ENCODE peak calls at places on chromosome 6, in five cellular contexts. M is cardiac muscle cell, P is neural crest cell, F is AG04450, J is lower lobe of right lung. I is an unnamed sample.

GRCh38 chr6:125363010-125363359 is 61.2 kb upstream of the HDDC2 start:
- DNase-seq in M (no peak), P (no peak), F (no peak), J (no peak), I (no peak)

GRCh38 chr6:149696904-149697303 is 21.0 kb downstream of the LATS1 start:
- DNase-seq in M (no peak), P (no peak), F (no peak), J (no peak), I (no peak)

GRCh38 chr6:156126535-156126934 is 650.6 kb upstream of the ARID1B start:
- DNase-seq in M (no peak), P (no peak), F (no peak), J (no peak), I (no peak)

GRCh38 chr6:127343753-127344659 is 597 bp upstream of the ECHDC1 start:
- DNase-seq in M (peak), P (no peak), F (peak), J (no peak), I (no peak)

GRCh38 chr6:90080876-90081464 is 186.7 kb downstream of the GJA10 start:
- DNase-seq in M (no peak), P (no peak), F (no peak), J (no peak), I (no peak)

GRCh38 chr6:52183131-52183530 is 3.0 kb upstream of the IL17A start:
- DNase-seq in M (peak), P (no peak), F (no peak), J (no peak), I (no peak)

GRCh38 chr6:27157461-27158315 is 89.8 kb upstream of the PRSS16 start:
- DNase-seq in M (peak), P (no peak), F (no peak), J (peak), I (no peak)

GRCh38 chr6:20098267-20098876 is 113.9 kb downstream of the MBOAT1 start:
- DNase-seq in M (no peak), P (no peak), F (no peak), J (no peak), I (no peak)

GRCh38 chr6:41237128-41237527 is 9.0 kb downstream of the TREML4 start:
- DNase-seq in M (no peak), P (no peak), F (no peak), J (no peak), I (no peak)

GRCh38 chr6:156963712-156964700 is 186.8 kb downstream of the ARID1B start:
- DNase-seq in M (no peak), P (no peak), F (no peak), J (no peak), I (peak)

GRCh38 chr6:25302677-25303128 is 23.5 kb downstream of the CARMIL1 start:
- DNase-seq in M (peak), P (no peak), F (no peak), J (no peak), I (peak)

GRCh38 chr6:131967948-131968347 is 16.8 kb upstream of the CCN2 start:
- DNase-seq in M (no peak), P (no peak), F (no peak), J (no peak), I (no peak)

GRCh38 chr6:146884728-146885127 is 286.0 kb downstream of the ADGB start:
- DNase-seq in M (no peak), P (no peak), F (no peak), J (no peak), I (no peak)

GRCh38 chr6:11224252-11224965 is 8.1 kb downstream of the NEDD9 start:
- DNase-seq in M (no peak), P (no peak), F (no peak), J (no peak), I (no peak)

GRCh38 chr6:104771258-104771832 is 88.4 kb downstream of the HACE1 start:
- DNase-seq in M (peak), P (no peak), F (no peak), J (no peak), I (no peak)

GRCh38 chr6:22925920-22926587 is 356.7 kb downstream of the HDGFL1 start:
- DNase-seq in M (no peak), P (no peak), F (no peak), J (no peak), I (no peak)

GRCh38 chr6:117425431-117426153 is at the start of gene ROS1:
- DNase-seq in M (no peak), P (no peak), F (no peak), J (no peak), I (no peak)

GRCh38 chr6:27518881-27519795 is 46.2 kb upstream of the ZNF184 start:
- DNase-seq in M (peak), P (peak), F (peak), J (peak), I (peak)

GRCh38 chr6:38522322-38522721 is 117.4 kb downstream of the BTBD9 start:
- DNase-seq in M (no peak), P (no peak), F (peak), J (no peak), I (no peak)

GRCh38 chr6:122781716-122782115 is 2.2 kb downstream of the FABP7 start:
- DNase-seq in M (no peak), P (no peak), F (no peak), J (no peak), I (no peak)

GRCh38 chr6:63804381-63804956 is 168.9 kb downstream of the PHF3 start:
- DNase-seq in M (no peak), P (no peak), F (peak), J (no peak), I (no peak)

GRCh38 chr6:25684565-25684964 is 32.5 kb downstream of the SCGN start:
- DNase-seq in M (no peak), P (no peak), F (no peak), J (no peak), I (no peak)

GRCh38 chr6:107488875-107489635 is 862 bp upstream of the SOBP start:
- DNase-seq in M (peak), P (peak), F (no peak), J (peak), I (no peak)

GRCh38 chr6:169915769-169916550 is 164.5 kb downstream of the ERMARD start:
- DNase-seq in M (no peak), P (no peak), F (no peak), J (no peak), I (no peak)

GRCh38 chr6:39686980-39687379 is 38.2 kb downstream of the KIF6 start:
- DNase-seq in M (no peak), P (no peak), F (no peak), J (no peak), I (no peak)

GRCh38 chr6:32868257-32868788 is 14.3 kb downstream of the PSMB9 start:
- DNase-seq in M (peak), P (peak), F (no peak), J (peak), I (no peak)

GRCh38 chr6:28489366-28490190 is 26.0 kb downstream of the GPX6 start:
- DNase-seq in M (peak), P (peak), F (peak), J (peak), I (peak)

GRCh38 chr6:28335040-28335563 is 846 bp downstream of the ZSCAN31 start:
- DNase-seq in M (no peak), P (no peak), F (no peak), J (peak), I (no peak)

GRCh38 chr6:25337431-25337830 is 58.3 kb downstream of the CARMIL1 start:
- DNase-seq in M (no peak), P (no peak), F (no peak), J (no peak), I (no peak)

GRCh38 chr6:7974932-7975763 is 64.6 kb upstream of the TXNDC5 start:
- DNase-seq in M (no peak), P (no peak), F (peak), J (peak), I (no peak)

GRCh38 chr6:45002390-45002789 is 325.7 kb upstream of the RUNX2 start:
- DNase-seq in M (no peak), P (no peak), F (no peak), J (no peak), I (peak)

GRCh38 chr6:157962601-157963084 is 19.0 kb upstream of the SYNJ2 start:
- DNase-seq in M (no peak), P (no peak), F (no peak), J (no peak), I (no peak)

GRCh38 chr6:87799651-87800050 is 97.6 kb upstream of the AKIRIN2 start:
- DNase-seq in M (no peak), P (no peak), F (no peak), J (no peak), I (no peak)

GRCh38 chr6:44967481-44967880 is 360.6 kb upstream of the RUNX2 start:
- DNase-seq in M (no peak), P (no peak), F (no peak), J (no peak), I (no peak)

GRCh38 chr6:82364087-82365010 is 732 bp downstream of the TPBG start:
- DNase-seq in M (peak), P (peak), F (no peak), J (peak), I (no peak)

GRCh38 chr6:89689732-89690131 is 51.2 kb upstream of the LYRM2 start:
- DNase-seq in M (no peak), P (no peak), F (no peak), J (no peak), I (no peak)

GRCh38 chr6:28522594-28523557 is 2.8 kb upstream of the GPX5 start:
- DNase-seq in M (no peak), P (no peak), F (no peak), J (no peak), I (no peak)

GRCh38 chr6:115935361-115935760 is 125.3 kb downstream of the FRK start:
- DNase-seq in M (no peak), P (no peak), F (no peak), J (no peak), I (no peak)

GRCh38 chr6:70307008-70307407 is 4.1 kb upstream of the COL9A1 start:
- DNase-seq in M (no peak), P (no peak), F (no peak), J (no peak), I (no peak)

DNA sequence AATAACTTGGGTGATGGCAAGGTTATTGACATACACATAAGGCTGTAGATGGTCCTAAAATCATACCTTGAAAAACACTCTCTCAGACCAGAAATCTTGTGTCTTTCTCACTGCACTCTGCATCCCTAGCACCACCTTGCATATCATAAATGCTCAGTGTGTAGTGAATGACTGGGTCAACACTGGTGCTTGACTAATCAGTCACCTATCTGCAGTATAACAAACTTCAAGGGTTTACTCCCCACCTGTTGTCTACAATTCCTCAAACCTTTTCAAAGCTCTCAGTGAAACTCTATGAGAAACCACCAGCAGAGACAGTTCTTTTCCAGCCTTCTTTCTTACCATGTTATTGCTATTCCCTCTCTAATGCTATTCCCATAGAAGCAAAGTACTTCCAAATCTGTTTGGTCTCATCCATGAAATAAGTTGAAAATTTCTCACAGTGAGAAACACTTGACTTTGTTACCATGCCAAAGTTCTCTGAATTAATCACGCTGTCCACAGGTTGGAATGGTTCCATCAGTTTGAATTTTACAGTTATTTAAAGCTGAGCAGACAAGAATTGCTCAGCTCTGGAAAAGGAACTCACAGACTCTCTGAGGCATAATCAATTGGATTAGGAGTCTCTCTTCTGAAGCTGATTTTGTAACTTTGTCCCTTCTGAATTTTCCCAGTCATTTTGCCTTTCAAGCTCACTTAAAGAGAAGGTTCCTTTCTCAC is 104.8 kb upstream of the EYA4 start:
- DNase-seq in M (no peak), P (no peak), F (no peak), J (no peak), I (no peak)
- TF ChIP-seq CTCF in M (no peak), P (no peak), F (no peak), J (no peak), I (no peak)

GRCh38 chr6:110999634-111000270 is 17.9 kb downstream of the RPF2 start:
- DNase-seq in M (peak), P (no peak), F (no peak), J (no peak), I (no peak)
- TF ChIP-seq CTCF in M (peak), P (peak), F (peak), J (peak), I (peak)

DNA sequence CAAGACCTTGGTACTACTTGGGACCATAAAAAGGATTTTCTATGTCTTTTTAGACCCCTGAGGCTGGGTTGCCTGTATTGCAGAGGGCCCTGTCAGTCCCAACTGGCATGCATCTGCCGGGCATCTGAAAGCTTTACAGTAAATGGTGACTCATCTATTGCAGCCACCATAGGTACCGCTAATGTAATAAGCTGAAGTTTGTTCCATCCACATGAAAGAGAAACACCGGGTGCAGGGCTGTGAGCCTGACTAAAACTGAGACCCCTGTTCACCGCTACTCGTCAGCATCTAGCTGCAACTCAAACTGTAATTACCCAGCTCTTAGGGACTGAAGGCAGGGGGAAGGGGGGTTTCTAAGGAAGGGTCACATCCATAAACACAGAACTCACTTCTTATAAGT is 49.5 kb downstream of the TRERF1 start:
- DNase-seq in M (no peak), P (no peak), F (no peak), J (no peak), I (no peak)
- TF ChIP-seq CTCF in M (no peak), P (no peak), F (no peak), J (no peak), I (no peak)

DNA sequence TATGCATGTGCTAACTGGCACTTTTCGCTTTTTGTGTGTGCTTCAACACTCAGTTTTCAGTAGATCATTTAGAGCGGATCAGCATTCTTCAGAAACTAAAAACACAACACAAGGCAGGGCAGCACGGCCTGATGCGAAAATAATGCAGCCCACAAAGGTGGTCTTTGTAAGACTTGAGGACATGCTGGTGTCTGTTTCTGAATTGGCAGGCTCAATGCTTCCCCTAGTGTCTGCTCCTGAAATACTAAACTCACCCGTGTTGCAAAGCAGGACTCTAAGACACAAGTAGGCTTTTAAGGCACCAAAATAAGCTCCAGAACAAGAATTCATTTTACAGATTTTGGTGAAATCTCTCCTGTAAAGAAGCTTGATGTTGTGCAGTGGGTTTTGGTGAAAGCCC is 676.5 kb downstream of the TENT5A start:
- DNase-seq in M (peak), P (peak), F (no peak), J (no peak), I (no peak)
- TF ChIP-seq CTCF in M (peak), P (peak), F (peak), J (no peak), I (peak)

GRCh38 chr6:118801257-118801656 is 92.7 kb upstream of the ASF1A start:
- DNase-seq in M (no peak), P (no peak), F (no peak), J (no peak), I (no peak)

GRCh38 chr6:118799826-118800225 is 94.1 kb upstream of the ASF1A start:
- DNase-seq in M (no peak), P (no peak), F (no peak), J (no peak), I (no peak)

GRCh38 chr6:118804091-118804490 is 89.9 kb upstream of the ASF1A start:
- DNase-seq in M (no peak), P (no peak), F (no peak), J (no peak), I (no peak)

GRCh38 chr6:118800394-118801071 is 93.4 kb upstream of the ASF1A start:
- DNase-seq in M (peak), P (peak), F (peak), J (peak), I (peak)
- TF ChIP-seq CTCF in M (peak), P (peak), F (peak), J (peak), I (peak)

GRCh38 chr6:68976260-68976659 is 341.2 kb downstream of the ADGRB3 start:
- DNase-seq in M (no peak), P (no peak), F (no peak), J (no peak), I (no peak)

GRCh38 chr6:68978411-68978810 is 343.3 kb downstream of the ADGRB3 start:
- DNase-seq in M (no peak), P (no peak), F (no peak), J (no peak), I (no peak)

GRCh38 chr6:68975064-68975463 is 340.0 kb downstream of the ADGRB3 start:
- DNase-seq in M (peak), P (peak), F (no peak), J (no peak), I (no peak)
- TF ChIP-seq CTCF in M (no peak), P (peak), F (no peak), J (no peak), I (no peak)

DNA sequence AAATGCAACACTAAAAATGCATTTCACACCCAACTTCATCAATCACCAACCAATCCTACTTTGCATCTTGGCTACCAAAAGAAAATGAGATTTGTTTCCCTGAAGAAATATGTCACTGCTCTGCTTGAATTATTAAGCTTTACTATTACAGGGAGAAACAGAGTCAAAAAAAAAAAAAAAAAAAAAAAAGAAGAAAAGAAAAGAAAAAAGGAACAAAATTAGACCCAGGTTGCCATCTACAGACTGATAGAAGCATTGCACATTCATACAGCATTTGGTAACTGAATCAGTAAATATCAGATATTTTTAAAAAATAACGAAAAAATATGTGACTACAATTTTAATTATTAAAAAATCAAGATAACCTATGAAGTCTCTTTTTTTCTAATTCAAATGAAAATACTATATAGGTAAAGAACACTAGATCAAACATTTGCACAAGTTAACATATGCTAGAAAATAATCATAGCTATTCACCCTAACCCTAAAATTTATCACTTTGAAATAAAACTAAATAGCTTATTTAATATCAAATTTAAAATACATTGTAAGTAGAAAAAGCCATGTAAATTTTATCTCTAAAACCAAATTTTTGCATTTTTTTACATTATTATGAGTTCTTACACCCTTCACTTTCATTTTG is 83.3 kb downstream of the DCDC2 start:
- DNase-seq in M (peak), P (no peak), F (no peak), J (no peak), I (no peak)
- TF ChIP-seq CTCF in M (peak), P (peak), F (peak), J (peak), I (peak)

DNA sequence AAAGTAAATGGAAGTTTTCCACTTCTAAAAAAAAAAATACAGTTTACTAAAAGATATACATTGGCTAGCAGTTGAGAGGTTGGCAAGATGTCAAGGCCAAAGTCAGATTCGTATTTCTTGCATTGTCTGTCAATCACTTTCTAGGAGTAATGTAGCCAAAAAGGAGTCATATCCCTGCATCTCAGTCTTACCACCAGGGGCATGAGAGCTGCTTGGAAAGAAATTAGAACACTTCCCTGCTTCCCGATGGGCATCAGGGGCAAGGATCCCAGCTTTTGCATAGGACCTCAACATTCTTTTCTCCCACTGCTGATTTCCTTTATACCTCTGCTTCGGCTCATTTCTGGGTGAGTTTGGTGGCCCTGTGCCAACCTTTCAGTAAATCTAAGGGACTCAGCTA is 581.0 kb upstream of the MAP3K7 start:
- DNase-seq in M (no peak), P (no peak), F (no peak), J (no peak), I (no peak)
- TF ChIP-seq CTCF in M (peak), P (peak), F (peak), J (no peak), I (no peak)

DNA sequence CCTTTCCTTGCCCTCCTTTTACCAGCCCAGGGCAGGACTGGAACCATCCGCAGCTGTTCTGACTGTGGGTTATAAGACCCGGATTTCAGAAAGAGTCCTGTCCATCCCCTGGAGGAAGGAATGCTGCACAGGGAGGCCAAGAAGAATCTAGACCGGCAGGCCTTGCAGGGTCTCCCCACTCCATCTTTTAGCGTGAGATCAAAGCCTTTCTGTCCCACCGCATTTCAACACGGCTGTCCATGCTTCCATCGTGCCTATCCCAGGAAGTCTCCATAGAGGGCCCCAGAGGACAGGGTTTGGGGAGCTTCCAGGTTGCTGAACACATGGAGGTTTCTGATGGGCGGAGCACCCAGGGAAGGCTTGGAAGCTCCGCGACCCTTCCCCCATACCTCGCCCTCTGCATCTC is 79.3 kb upstream of the AGPAT4 start:
- DNase-seq in M (peak), P (no peak), F (no peak), J (no peak), I (no peak)
- TF ChIP-seq CTCF in M (peak), P (peak), F (peak), J (peak), I (no peak)